ENCODE peak calls at places on chromosomes 16 and 17, in four cellular contexts. B is A549; U is CD8-positive, alpha-beta T cell; M is GM23338. W is an unnamed sample.

GRCh38 chr16:69093974-69094373 is 11.5 kb upstream of the HAS3 start:
- DNase-seq in B (no peak), U (no peak), M (no peak), W (no peak)

GRCh38 chr16:81620029-81620428 is 159.1 kb upstream of the PLCG2 start:
- DNase-seq in B (no peak), U (no peak), M (no peak), W (no peak)

GRCh38 chr17:8109669-8110455 is 8.5 kb downstream of the ALOXE3 start:
- DNase-seq in B (peak; percentile 75), U (peak; percentile 75), M (peak; percentile 91), W (peak; percentile 74)

GRCh38 chr16:11679941-11680911 is 12.0 kb downstream of the SNN start:
- DNase-seq in B (no peak), U (no peak), M (no peak), W (no peak)

GRCh38 chr17:77330602-77331081 is 189.9 kb downstream of the SEC14L1 start:
- DNase-seq in B (no peak), U (no peak), M (no peak), W (no peak)

GRCh38 chr16:66359012-66359411 is 7.5 kb upstream of the CDH5 start:
- DNase-seq in B (peak; percentile 49), U (no peak), M (no peak), W (no peak)

GRCh38 chr17:45143101-45143670 is 5.1 kb upstream of the HEXIM1 start:
- DNase-seq in B (no peak), U (no peak), M (peak; percentile 47), W (no peak)

GRCh38 chr16:56488035-56488434 is 31.8 kb downstream of the BBS2 start:
- DNase-seq in B (no peak), U (no peak), M (no peak), W (no peak)

GRCh38 chr17:44065668-44066203 is 735 bp downstream of the LSM12 start:
- DNase-seq in B (no peak), U (no peak), M (no peak), W (peak; percentile 33)

GRCh38 chr16:12971216-12971615 is 69.8 kb downstream of the SHISA9 start:
- DNase-seq in B (peak; percentile 15), U (no peak), M (no peak), W (no peak)

GRCh38 chr17:76261421-76262215 is 3.5 kb upstream of the UBALD2 start:
- DNase-seq in B (no peak), U (no peak), M (no peak), W (peak; percentile 78)

GRCh38 chr16:68707341-68708152 is 29.5 kb upstream of the CDH1 start:
- DNase-seq in B (peak; percentile 89), U (no peak), M (peak; percentile 87), W (no peak)

GRCh38 chr17:50550661-50551432 is 3.9 kb downstream of the SPATA20 start:
- DNase-seq in B (peak; percentile 84), U (no peak), M (peak; percentile 95), W (no peak)

GRCh38 chr17:58391302-58391984 is 25.9 kb downstream of the RNF43 start:
- DNase-seq in B (peak; percentile 67), U (no peak), M (no peak), W (no peak)

GRCh38 chr16:30997000-30997886 is 12.2 kb downstream of the HSD3B7 start:
- DNase-seq in B (peak; percentile 93), U (peak; percentile 79), M (peak; percentile 93), W (peak; percentile 76)

GRCh38 chr16:16774389-16774788 is 395.4 kb downstream of the NPIPA7 start:
- DNase-seq in B (no peak), U (no peak), M (no peak), W (no peak)

GRCh38 chr17:80577876-80578275 is 33.2 kb downstream of the RPTOR start:
- DNase-seq in B (no peak), U (no peak), M (no peak), W (no peak)

GRCh38 chr17:83198366-83199341 is 119.2 kb downstream of the METRNL start:
- DNase-seq in B (no peak), U (no peak), M (no peak), W (no peak)

GRCh38 chr17:28495626-28496025 is 10.5 kb upstream of the FOXN1 start:
- DNase-seq in B (no peak), U (no peak), M (no peak), W (no peak)

GRCh38 chr16:24540575-24541240 is 1.3 kb downstream of the RBBP6 start:
- DNase-seq in B (no peak), U (peak; percentile 2), M (peak; percentile 40), W (peak; percentile 58)

GRCh38 chr17:46726106-46726670 is 92.3 kb downstream of the WNT3 start:
- DNase-seq in B (no peak), U (no peak), M (no peak), W (no peak)

GRCh38 chr16:29007865-29008593 is 23.2 kb downstream of the LAT start:
- DNase-seq in B (no peak), U (peak; percentile 57), M (no peak), W (peak; percentile 94)

GRCh38 chr17:62902573-62903229 is 63.3 kb upstream of the TANC2 start:
- DNase-seq in B (no peak), U (no peak), M (no peak), W (no peak)

GRCh38 chr16:63745456-63745855 is 1376.4 kb downstream of the CDH11 start:
- DNase-seq in B (no peak), U (no peak), M (no peak), W (no peak)

GRCh38 chr17:58335779-58336455 is 7.3 kb upstream of the TSPOAP1 start:
- DNase-seq in B (no peak), U (peak; percentile 59), M (no peak), W (peak; percentile 94)

GRCh38 chr16:87417511-87417910 is 25.4 kb downstream of the MAP1LC3B start:
- DNase-seq in B (no peak), U (no peak), M (no peak), W (no peak)

GRCh38 chr16:57187508-57187854 is 1.4 kb downstream of the RSPRY1 start:
- DNase-seq in B (peak; percentile 11), U (no peak), M (peak; percentile 25), W (no peak)

GRCh38 chr16:2040031-2040430 is 7.6 kb downstream of the NTHL1 start:
- DNase-seq in B (no peak), U (no peak), M (no peak), W (no peak)

GRCh38 chr17:16398270-16399267 is 16.8 kb upstream of the TRPV2 start:
- DNase-seq in B (no peak), U (no peak), M (no peak), W (peak; percentile 73)

GRCh38 chr17:14222611-14223010 is 14.1 kb downstream of the CDRT15 start:
- DNase-seq in B (no peak), U (no peak), M (no peak), W (no peak)

DNA sequence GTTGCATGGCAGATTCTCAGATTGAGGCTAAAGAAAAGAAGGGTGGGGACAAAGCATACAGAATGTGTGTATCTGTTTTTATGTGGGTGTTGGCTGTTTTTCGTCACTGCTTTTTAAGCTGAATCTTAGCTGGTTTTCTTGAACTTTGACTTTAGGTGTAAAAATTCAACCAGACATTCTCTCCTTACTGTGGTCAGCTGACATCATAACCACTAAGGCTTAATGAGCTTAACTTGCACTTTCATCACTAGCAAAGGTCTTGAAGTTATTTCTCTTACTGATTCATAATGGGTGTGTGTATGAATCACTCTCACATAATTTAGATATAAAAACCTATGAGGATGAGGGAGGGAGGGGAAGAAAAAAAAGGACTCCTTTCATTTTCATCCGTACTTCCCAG is 4.0 kb upstream of the CDC6 start:
- DNase-seq in B (peak; percentile 46), U (no peak), M (no peak), W (no peak)
- H3K4me3 ChIP-seq in B (no peak overlapping the region), U (no peak overlapping the region), M (no peak overlapping the region), W (no peak overlapping the region)

DNA sequence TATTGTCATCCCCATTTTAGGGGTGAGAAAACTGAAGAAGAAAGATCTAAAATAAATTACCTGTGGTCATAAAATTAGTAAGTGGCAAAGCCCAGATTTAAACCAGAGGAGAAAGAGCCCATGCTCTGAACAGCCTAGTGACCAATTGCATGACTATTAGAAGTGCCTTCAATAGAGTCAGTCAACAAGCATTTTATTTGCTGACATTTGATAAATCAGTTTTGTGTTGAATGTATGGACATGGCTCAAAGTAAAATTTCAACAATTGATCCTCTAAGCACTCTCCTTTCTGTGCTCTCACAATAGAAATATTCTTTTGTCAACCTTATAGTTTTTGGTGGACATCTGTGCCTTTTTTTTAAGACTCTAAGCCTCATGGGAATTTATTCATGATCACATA is 572.9 kb upstream of the SOX9 start:
- DNase-seq in B (no peak), U (no peak), M (no peak), W (no peak)
- H3K4me3 ChIP-seq in B (no peak overlapping the region), U (no peak overlapping the region), M (no peak overlapping the region), W (no peak overlapping the region)

GRCh38 chr17:79224903-79225302 is 150.3 kb downstream of the ENGASE start:
- DNase-seq in B (no peak), U (no peak), M (no peak), W (no peak)
- H3K4me3 ChIP-seq in B (no peak overlapping the region), U (no peak overlapping the region), M (no peak overlapping the region), W (no peak overlapping the region)

GRCh38 chr16:89246903-89247733 is 29.6 kb downstream of the ZNF778 start:
- DNase-seq in B (peak; percentile 82), U (peak; percentile 97), M (peak; percentile 88), W (peak; percentile 87)
- H3K4me3 ChIP-seq in B (peak overlapping the region; percentile 53), U (peak overlapping the region; percentile 37), M (peak overlapping the region; percentile 68), W (no peak overlapping the region)

DNA sequence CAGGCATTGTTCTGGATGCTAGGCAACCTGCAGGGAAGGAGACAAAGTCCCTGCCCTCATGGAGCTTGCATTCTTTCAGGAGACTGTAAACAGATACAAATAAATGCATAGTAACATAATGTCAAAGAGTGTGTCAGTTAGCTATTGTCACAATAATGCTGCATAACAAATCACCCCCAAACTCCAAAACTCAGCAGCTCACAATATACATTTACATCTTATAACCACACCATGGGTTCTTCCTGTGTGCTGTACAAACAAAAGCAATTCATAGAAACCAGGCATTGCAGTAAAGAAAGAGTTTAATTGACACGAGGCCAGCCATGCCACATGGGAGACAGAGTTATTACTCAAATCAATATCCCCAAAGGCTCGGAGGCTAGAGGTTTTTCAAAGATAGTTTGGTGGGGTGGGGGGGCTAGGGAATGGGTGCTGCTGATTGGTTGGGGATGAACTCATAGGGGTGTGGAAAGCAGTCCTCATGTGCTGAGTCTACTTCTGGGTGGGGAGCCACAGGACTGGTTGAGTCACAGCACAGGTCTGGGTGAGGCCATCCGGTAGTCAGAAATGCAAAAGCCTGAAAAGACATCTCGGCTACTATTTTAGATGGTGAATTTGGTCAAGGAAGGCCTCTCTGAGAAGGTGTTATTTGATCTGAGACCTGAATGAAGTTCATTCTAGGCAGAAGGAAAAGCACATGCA is 79.0 kb downstream of the GPRC5B start:
- DNase-seq in B (no peak), U (no peak), M (peak; percentile 16), W (no peak)
- H3K4me3 ChIP-seq in B (no peak overlapping the region), U (no peak overlapping the region), M (no peak overlapping the region), W (peak overlapping the region; percentile 34)

GRCh38 chr17:869067-869466 is 86.9 kb downstream of the MRM3 start:
- DNase-seq in B (no peak), U (no peak), M (no peak), W (no peak)
- H3K4me3 ChIP-seq in B (no peak overlapping the region), U (no peak overlapping the region), M (no peak overlapping the region), W (no peak overlapping the region)

W was measured in CD4-positive, CD25-positive, alpha-beta regulatory T cell.